ENCODE peak calls at places on chromosomes 5 and 9, in ten cellular contexts. One of them, this sample, is unnamed.

GRCh38 chr9:18891946-18892670 is 140.9 kb downstream of the SAXO1 start:
- DNase-seq in mesenteric fat pad: no peak
- DNase-seq in H1: no peak
- DNase-seq in WERI-Rb-1: no peak
- DNase-seq in T-cell: no peak
- DNase-seq in NCI-H2029 treated with DMSO at 0.1 percent for 48 hours: no peak
- DNase-seq in KBM-7: no peak
- DNase-seq in activated CD8-positive, alpha-beta memory T cell treated with anti-CD3 and anti-CD28 coated beads, Interleukin-2, amount 50 U/mL, for 48 hours: no peak
- DNase-seq in HAP-1: no peak
- DNase-seq in stimulated activated CD4-positive, alpha-beta T cell treated with anti-CD3 and anti-CD28 coated beads, Interleukin-12 subunit alpha, Interleukin-12 subunit beta, amount 100 ng/mL, for 4 hours: no peak
- DNase-seq in this sample: no peak

GRCh38 chr9:129962889-129963703 is 79.9 kb downstream of the FNBP1 start:
- DNase-seq in mesenteric fat pad: no peak
- DNase-seq in H1: no peak
- DNase-seq in WERI-Rb-1: no peak
- DNase-seq in T-cell: peak; percentile 75
- DNase-seq in NCI-H2029 treated with DMSO at 0.1 percent for 48 hours: peak; percentile 5
- DNase-seq in KBM-7: peak; percentile 64
- DNase-seq in activated CD8-positive, alpha-beta memory T cell treated with anti-CD3 and anti-CD28 coated beads, Interleukin-2, amount 50 U/mL, for 48 hours: peak; percentile 74
- DNase-seq in HAP-1: peak; percentile 41
- DNase-seq in stimulated activated CD4-positive, alpha-beta T cell treated with anti-CD3 and anti-CD28 coated beads, Interleukin-12 subunit alpha, Interleukin-12 subunit beta, amount 100 ng/mL, for 4 hours: peak; percentile 51
- DNase-seq in this sample: no peak

GRCh38 chr5:132704875-132705274 is 31.1 kb downstream of the IL4 start:
- DNase-seq in mesenteric fat pad: no peak
- DNase-seq in H1: no peak
- DNase-seq in WERI-Rb-1: no peak
- DNase-seq in T-cell: no peak
- DNase-seq in NCI-H2029 treated with DMSO at 0.1 percent for 48 hours: no peak
- DNase-seq in KBM-7: no peak
- DNase-seq in activated CD8-positive, alpha-beta memory T cell treated with anti-CD3 and anti-CD28 coated beads, Interleukin-2, amount 50 U/mL, for 48 hours: no peak
- DNase-seq in HAP-1: no peak
- DNase-seq in stimulated activated CD4-positive, alpha-beta T cell treated with anti-CD3 and anti-CD28 coated beads, Interleukin-12 subunit alpha, Interleukin-12 subunit beta, amount 100 ng/mL, for 4 hours: no peak
- DNase-seq in this sample: no peak

GRCh38 chr9:26768196-26768595 is 124.4 kb downstream of the CAAP1 start:
- DNase-seq in mesenteric fat pad: no peak
- DNase-seq in H1: no peak
- DNase-seq in WERI-Rb-1: no peak
- DNase-seq in T-cell: no peak
- DNase-seq in NCI-H2029 treated with DMSO at 0.1 percent for 48 hours: no peak
- DNase-seq in KBM-7: no peak
- DNase-seq in activated CD8-positive, alpha-beta memory T cell treated with anti-CD3 and anti-CD28 coated beads, Interleukin-2, amount 50 U/mL, for 48 hours: no peak
- DNase-seq in HAP-1: no peak
- DNase-seq in stimulated activated CD4-positive, alpha-beta T cell treated with anti-CD3 and anti-CD28 coated beads, Interleukin-12 subunit alpha, Interleukin-12 subunit beta, amount 100 ng/mL, for 4 hours: no peak
- DNase-seq in this sample: no peak

GRCh38 chr9:93810028-93810971 is 144.9 kb downstream of the BARX1 start:
- DNase-seq in mesenteric fat pad: peak; percentile 83
- DNase-seq in H1: no peak
- DNase-seq in WERI-Rb-1: no peak
- DNase-seq in T-cell: no peak
- DNase-seq in NCI-H2029 treated with DMSO at 0.1 percent for 48 hours: no peak
- DNase-seq in KBM-7: no peak
- DNase-seq in activated CD8-positive, alpha-beta memory T cell treated with anti-CD3 and anti-CD28 coated beads, Interleukin-2, amount 50 U/mL, for 48 hours: peak; percentile 34
- DNase-seq in HAP-1: no peak
- DNase-seq in stimulated activated CD4-positive, alpha-beta T cell treated with anti-CD3 and anti-CD28 coated beads, Interleukin-12 subunit alpha, Interleukin-12 subunit beta, amount 100 ng/mL, for 4 hours: no peak
- DNase-seq in this sample: no peak

GRCh38 chr5:136901-137300 is 44.9 kb downstream of the PLEKHG4B start:
- DNase-seq in mesenteric fat pad: no peak
- DNase-seq in H1: no peak
- DNase-seq in WERI-Rb-1: no peak
- DNase-seq in T-cell: no peak
- DNase-seq in NCI-H2029 treated with DMSO at 0.1 percent for 48 hours: no peak
- DNase-seq in KBM-7: no peak
- DNase-seq in activated CD8-positive, alpha-beta memory T cell treated with anti-CD3 and anti-CD28 coated beads, Interleukin-2, amount 50 U/mL, for 48 hours: no peak
- DNase-seq in HAP-1: no peak
- DNase-seq in stimulated activated CD4-positive, alpha-beta T cell treated with anti-CD3 and anti-CD28 coated beads, Interleukin-12 subunit alpha, Interleukin-12 subunit beta, amount 100 ng/mL, for 4 hours: no peak
- DNase-seq in this sample: no peak

GRCh38 chr9:137194388-137194787 is 5.9 kb downstream of the SSNA1 start:
- DNase-seq in mesenteric fat pad: no peak
- DNase-seq in H1: no peak
- DNase-seq in WERI-Rb-1: peak; percentile 52
- DNase-seq in T-cell: no peak
- DNase-seq in NCI-H2029 treated with DMSO at 0.1 percent for 48 hours: no peak
- DNase-seq in KBM-7: no peak
- DNase-seq in activated CD8-positive, alpha-beta memory T cell treated with anti-CD3 and anti-CD28 coated beads, Interleukin-2, amount 50 U/mL, for 48 hours: no peak
- DNase-seq in HAP-1: no peak
- DNase-seq in stimulated activated CD4-positive, alpha-beta T cell treated with anti-CD3 and anti-CD28 coated beads, Interleukin-12 subunit alpha, Interleukin-12 subunit beta, amount 100 ng/mL, for 4 hours: no peak
- DNase-seq in this sample: peak; percentile 93

GRCh38 chr5:126877569-126877968 is 100.6 kb downstream of the LMNB1 start:
- DNase-seq in mesenteric fat pad: no peak
- DNase-seq in H1: no peak
- DNase-seq in WERI-Rb-1: no peak
- DNase-seq in T-cell: no peak
- DNase-seq in NCI-H2029 treated with DMSO at 0.1 percent for 48 hours: no peak
- DNase-seq in KBM-7: no peak
- DNase-seq in activated CD8-positive, alpha-beta memory T cell treated with anti-CD3 and anti-CD28 coated beads, Interleukin-2, amount 50 U/mL, for 48 hours: no peak
- DNase-seq in HAP-1: no peak
- DNase-seq in stimulated activated CD4-positive, alpha-beta T cell treated with anti-CD3 and anti-CD28 coated beads, Interleukin-12 subunit alpha, Interleukin-12 subunit beta, amount 100 ng/mL, for 4 hours: no peak
- DNase-seq in this sample: no peak

GRCh38 chr5:135747824-135748223 is 86.6 kb upstream of the SLC25A48 start:
- DNase-seq in mesenteric fat pad: no peak
- DNase-seq in H1: no peak
- DNase-seq in WERI-Rb-1: peak; percentile 51
- DNase-seq in T-cell: no peak
- DNase-seq in NCI-H2029 treated with DMSO at 0.1 percent for 48 hours: no peak
- DNase-seq in KBM-7: no peak
- DNase-seq in activated CD8-positive, alpha-beta memory T cell treated with anti-CD3 and anti-CD28 coated beads, Interleukin-2, amount 50 U/mL, for 48 hours: no peak
- DNase-seq in HAP-1: no peak
- DNase-seq in stimulated activated CD4-positive, alpha-beta T cell treated with anti-CD3 and anti-CD28 coated beads, Interleukin-12 subunit alpha, Interleukin-12 subunit beta, amount 100 ng/mL, for 4 hours: no peak
- DNase-seq in this sample: no peak

GRCh38 chr5:80987078-80987766 is 27.1 kb downstream of the RASGRF2 start:
- DNase-seq in mesenteric fat pad: no peak
- DNase-seq in H1: no peak
- DNase-seq in WERI-Rb-1: no peak
- DNase-seq in T-cell: no peak
- DNase-seq in NCI-H2029 treated with DMSO at 0.1 percent for 48 hours: no peak
- DNase-seq in KBM-7: no peak
- DNase-seq in activated CD8-positive, alpha-beta memory T cell treated with anti-CD3 and anti-CD28 coated beads, Interleukin-2, amount 50 U/mL, for 48 hours: no peak
- DNase-seq in HAP-1: no peak
- DNase-seq in stimulated activated CD4-positive, alpha-beta T cell treated with anti-CD3 and anti-CD28 coated beads, Interleukin-12 subunit alpha, Interleukin-12 subunit beta, amount 100 ng/mL, for 4 hours: no peak
- DNase-seq in this sample: no peak

GRCh38 chr9:8679405-8679951 is 879.9 kb upstream of the DMAC1 start:
- DNase-seq in mesenteric fat pad: no peak
- DNase-seq in H1: no peak
- DNase-seq in WERI-Rb-1: no peak
- DNase-seq in T-cell: no peak
- DNase-seq in NCI-H2029 treated with DMSO at 0.1 percent for 48 hours: no peak
- DNase-seq in KBM-7: no peak
- DNase-seq in activated CD8-positive, alpha-beta memory T cell treated with anti-CD3 and anti-CD28 coated beads, Interleukin-2, amount 50 U/mL, for 48 hours: no peak
- DNase-seq in HAP-1: no peak
- DNase-seq in stimulated activated CD4-positive, alpha-beta T cell treated with anti-CD3 and anti-CD28 coated beads, Interleukin-12 subunit alpha, Interleukin-12 subunit beta, amount 100 ng/mL, for 4 hours: no peak
- DNase-seq in this sample: no peak

GRCh38 chr5:62011072-62011664 is 294.8 kb upstream of the KIF2A start:
- DNase-seq in mesenteric fat pad: no peak
- DNase-seq in H1: no peak
- DNase-seq in WERI-Rb-1: no peak
- DNase-seq in T-cell: no peak
- DNase-seq in NCI-H2029 treated with DMSO at 0.1 percent for 48 hours: no peak
- DNase-seq in KBM-7: no peak
- DNase-seq in activated CD8-positive, alpha-beta memory T cell treated with anti-CD3 and anti-CD28 coated beads, Interleukin-2, amount 50 U/mL, for 48 hours: no peak
- DNase-seq in HAP-1: no peak
- DNase-seq in stimulated activated CD4-positive, alpha-beta T cell treated with anti-CD3 and anti-CD28 coated beads, Interleukin-12 subunit alpha, Interleukin-12 subunit beta, amount 100 ng/mL, for 4 hours: no peak
- DNase-seq in this sample: no peak

GRCh38 chr9:87588339-87588738 is 90.7 kb downstream of the DAPK1 start:
- DNase-seq in mesenteric fat pad: no peak
- DNase-seq in H1: no peak
- DNase-seq in WERI-Rb-1: no peak
- DNase-seq in T-cell: no peak
- DNase-seq in NCI-H2029 treated with DMSO at 0.1 percent for 48 hours: no peak
- DNase-seq in KBM-7: no peak
- DNase-seq in activated CD8-positive, alpha-beta memory T cell treated with anti-CD3 and anti-CD28 coated beads, Interleukin-2, amount 50 U/mL, for 48 hours: no peak
- DNase-seq in HAP-1: no peak
- DNase-seq in stimulated activated CD4-positive, alpha-beta T cell treated with anti-CD3 and anti-CD28 coated beads, Interleukin-12 subunit alpha, Interleukin-12 subunit beta, amount 100 ng/mL, for 4 hours: no peak
- DNase-seq in this sample: no peak

GRCh38 chr9:93646640-93647178 is 70.3 kb downstream of the PHF2 start:
- DNase-seq in mesenteric fat pad: no peak
- DNase-seq in H1: no peak
- DNase-seq in WERI-Rb-1: peak; percentile 6
- DNase-seq in T-cell: no peak
- DNase-seq in NCI-H2029 treated with DMSO at 0.1 percent for 48 hours: no peak
- DNase-seq in KBM-7: no peak
- DNase-seq in activated CD8-positive, alpha-beta memory T cell treated with anti-CD3 and anti-CD28 coated beads, Interleukin-2, amount 50 U/mL, for 48 hours: peak; percentile 42
- DNase-seq in HAP-1: no peak
- DNase-seq in stimulated activated CD4-positive, alpha-beta T cell treated with anti-CD3 and anti-CD28 coated beads, Interleukin-12 subunit alpha, Interleukin-12 subunit beta, amount 100 ng/mL, for 4 hours: no peak
- DNase-seq in this sample: no peak

GRCh38 chr5:54895816-54896341 is 89.5 kb downstream of the ESM1 start:
- DNase-seq in mesenteric fat pad: no peak
- DNase-seq in H1: no peak
- DNase-seq in WERI-Rb-1: peak; percentile 56
- DNase-seq in T-cell: no peak
- DNase-seq in NCI-H2029 treated with DMSO at 0.1 percent for 48 hours: peak; percentile 50
- DNase-seq in KBM-7: peak; percentile 28
- DNase-seq in activated CD8-positive, alpha-beta memory T cell treated with anti-CD3 and anti-CD28 coated beads, Interleukin-2, amount 50 U/mL, for 48 hours: no peak
- DNase-seq in HAP-1: no peak
- DNase-seq in stimulated activated CD4-positive, alpha-beta T cell treated with anti-CD3 and anti-CD28 coated beads, Interleukin-12 subunit alpha, Interleukin-12 subunit beta, amount 100 ng/mL, for 4 hours: no peak
- DNase-seq in this sample: no peak

GRCh38 chr9:100106616-100107015 is 7.6 kb downstream of the INVS start:
- DNase-seq in mesenteric fat pad: no peak
- DNase-seq in H1: no peak
- DNase-seq in WERI-Rb-1: no peak
- DNase-seq in T-cell: no peak
- DNase-seq in NCI-H2029 treated with DMSO at 0.1 percent for 48 hours: no peak
- DNase-seq in KBM-7: no peak
- DNase-seq in activated CD8-positive, alpha-beta memory T cell treated with anti-CD3 and anti-CD28 coated beads, Interleukin-2, amount 50 U/mL, for 48 hours: no peak
- DNase-seq in HAP-1: no peak
- DNase-seq in stimulated activated CD4-positive, alpha-beta T cell treated with anti-CD3 and anti-CD28 coated beads, Interleukin-12 subunit alpha, Interleukin-12 subunit beta, amount 100 ng/mL, for 4 hours: no peak
- DNase-seq in this sample: no peak

GRCh38 chr5:59813761-59814562 is 79.6 kb downstream of the PDE4D start:
- DNase-seq in mesenteric fat pad: no peak
- DNase-seq in H1: no peak
- DNase-seq in WERI-Rb-1: peak; percentile 58
- DNase-seq in T-cell: no peak
- DNase-seq in NCI-H2029 treated with DMSO at 0.1 percent for 48 hours: peak; percentile 43
- DNase-seq in KBM-7: peak; percentile 86
- DNase-seq in activated CD8-positive, alpha-beta memory T cell treated with anti-CD3 and anti-CD28 coated beads, Interleukin-2, amount 50 U/mL, for 48 hours: no peak
- DNase-seq in HAP-1: peak; percentile 49
- DNase-seq in stimulated activated CD4-positive, alpha-beta T cell treated with anti-CD3 and anti-CD28 coated beads, Interleukin-12 subunit alpha, Interleukin-12 subunit beta, amount 100 ng/mL, for 4 hours: no peak
- DNase-seq in this sample: no peak

GRCh38 chr5:76689321-76690026 is 26.5 kb upstream of the F2R start:
- DNase-seq in mesenteric fat pad: no peak
- DNase-seq in H1: no peak
- DNase-seq in WERI-Rb-1: no peak
- DNase-seq in T-cell: no peak
- DNase-seq in NCI-H2029 treated with DMSO at 0.1 percent for 48 hours: no peak
- DNase-seq in KBM-7: no peak
- DNase-seq in activated CD8-positive, alpha-beta memory T cell treated with anti-CD3 and anti-CD28 coated beads, Interleukin-2, amount 50 U/mL, for 48 hours: no peak
- DNase-seq in HAP-1: no peak
- DNase-seq in stimulated activated CD4-positive, alpha-beta T cell treated with anti-CD3 and anti-CD28 coated beads, Interleukin-12 subunit alpha, Interleukin-12 subunit beta, amount 100 ng/mL, for 4 hours: no peak
- DNase-seq in this sample: no peak

GRCh38 chr5:68898961-68899471 is 194.8 kb upstream of the SLC30A5 start:
- DNase-seq in mesenteric fat pad: no peak
- DNase-seq in H1: peak; percentile 19
- DNase-seq in WERI-Rb-1: peak; percentile 87
- DNase-seq in T-cell: no peak
- DNase-seq in NCI-H2029 treated with DMSO at 0.1 percent for 48 hours: peak; percentile 54
- DNase-seq in KBM-7: no peak
- DNase-seq in activated CD8-positive, alpha-beta memory T cell treated with anti-CD3 and anti-CD28 coated beads, Interleukin-2, amount 50 U/mL, for 48 hours: no peak
- DNase-seq in HAP-1: no peak
- DNase-seq in stimulated activated CD4-positive, alpha-beta T cell treated with anti-CD3 and anti-CD28 coated beads, Interleukin-12 subunit alpha, Interleukin-12 subunit beta, amount 100 ng/mL, for 4 hours: no peak
- DNase-seq in this sample: peak; percentile 59

GRCh38 chr9:73565833-73566465 is 414.3 kb downstream of the ANXA1 start:
- DNase-seq in mesenteric fat pad: no peak
- DNase-seq in H1: peak; percentile 25
- DNase-seq in WERI-Rb-1: peak; percentile 69
- DNase-seq in T-cell: no peak
- DNase-seq in NCI-H2029 treated with DMSO at 0.1 percent for 48 hours: no peak
- DNase-seq in KBM-7: no peak
- DNase-seq in activated CD8-positive, alpha-beta memory T cell treated with anti-CD3 and anti-CD28 coated beads, Interleukin-2, amount 50 U/mL, for 48 hours: no peak
- DNase-seq in HAP-1: no peak
- DNase-seq in stimulated activated CD4-positive, alpha-beta T cell treated with anti-CD3 and anti-CD28 coated beads, Interleukin-12 subunit alpha, Interleukin-12 subunit beta, amount 100 ng/mL, for 4 hours: no peak
- DNase-seq in this sample: peak; percentile 6

GRCh38 chr9:81393985-81394811 is 295.1 kb downstream of the TLE1 start:
- DNase-seq in mesenteric fat pad: no peak
- DNase-seq in H1: no peak
- DNase-seq in WERI-Rb-1: no peak
- DNase-seq in T-cell: no peak
- DNase-seq in NCI-H2029 treated with DMSO at 0.1 percent for 48 hours: peak; percentile 17
- DNase-seq in KBM-7: no peak
- DNase-seq in activated CD8-positive, alpha-beta memory T cell treated with anti-CD3 and anti-CD28 coated beads, Interleukin-2, amount 50 U/mL, for 48 hours: no peak
- DNase-seq in HAP-1: no peak
- DNase-seq in stimulated activated CD4-positive, alpha-beta T cell treated with anti-CD3 and anti-CD28 coated beads, Interleukin-12 subunit alpha, Interleukin-12 subunit beta, amount 100 ng/mL, for 4 hours: no peak
- DNase-seq in this sample: no peak

This sample was measured in dorsolateral prefrontal cortex.